ENCODE peak calls at places on chromosomes 2 and 18, in eight cellular contexts. O is left lobe of liver; D is naive B cell; L is sigmoid colon; U is activated CD4-positive, alpha-beta T cell treated with anti-CD3 and anti-CD28 coated beads for 48 hours; I is progenitor cell of endocrine pancreas; Q is NCI-H460; J is T-helper 22 cell. M is an unnamed sample.

GRCh38 chr2:63667132-63667531 is 78.4 kb downstream of the MDH1 start:
- DNase-seq in I (no peak), O (peak), D (no peak), U (no peak), L (no peak), Q (no peak), J (no peak), M (peak)

GRCh38 chr18:5527603-5528002 is 16.2 kb downstream of the EPB41L3 start:
- DNase-seq in U (no peak), D (no peak), O (no peak), Q (peak), L (peak), J (no peak), I (no peak), M (no peak)

GRCh38 chr2:237126519-237126918 is 40.8 kb downstream of the COPS8 start:
- DNase-seq in L (no peak), J (no peak), Q (no peak), U (no peak), O (no peak), I (no peak), D (no peak), M (no peak)

GRCh38 chr18:62989195-62989594 is 273.9 kb downstream of the PHLPP1 start:
- DNase-seq in L (no peak), O (no peak), U (no peak), D (no peak), Q (no peak), I (no peak), J (no peak), M (no peak)

GRCh38 chr18:79524181-79525078 is 128.7 kb downstream of the NFATC1 start:
- DNase-seq in I (no peak), D (peak), J (peak), O (peak), L (peak), Q (no peak), U (peak), M (no peak)

GRCh38 chr2:204611017-204611631 is 65.8 kb downstream of the PARD3B start:
- DNase-seq in D (no peak), Q (no peak), U (no peak), O (no peak), I (no peak), J (no peak), L (no peak), M (no peak)

GRCh38 chr2:134218414-134218813 is 35.5 kb upstream of the MGAT5 start:
- DNase-seq in Q (no peak), U (no peak), L (no peak), J (no peak), D (peak), O (no peak), I (no peak), M (no peak)

GRCh38 chr2:189002079-189002478 is 27.9 kb downstream of the COL3A1 start:
- DNase-seq in O (no peak), L (no peak), J (no peak), U (no peak), I (no peak), D (no peak), Q (peak), M (peak)

GRCh38 chr2:68244456-68244855 is 7.9 kb downstream of the PPP3R1 start:
- DNase-seq in Q (no peak), O (no peak), I (no peak), U (no peak), L (no peak), D (no peak), J (no peak), M (no peak)

GRCh38 chr2:65639156-65639876 is 206.9 kb upstream of the SPRED2 start:
- DNase-seq in U (no peak), O (no peak), Q (no peak), J (no peak), L (peak), I (no peak), D (no peak), M (peak)

GRCh38 chr2:137115081-137115713 is 349.9 kb downstream of the THSD7B start:
- DNase-seq in D (no peak), I (no peak), J (no peak), O (no peak), L (no peak), U (no peak), Q (no peak), M (no peak)

GRCh38 chr2:111194835-111195621 is 74.3 kb downstream of the BCL2L11 start:
- DNase-seq in U (no peak), D (no peak), J (no peak), I (no peak), L (no peak), Q (no peak), O (no peak), M (no peak)

GRCh38 chr2:151945186-151945585 is 117.0 kb upstream of the ARL5A start:
- DNase-seq in J (no peak), L (no peak), U (no peak), I (no peak), D (no peak), O (no peak), Q (no peak), M (no peak)

GRCh38 chr2:224404766-224405165 is 2.9 kb upstream of the FAM124B start:
- DNase-seq in I (no peak), Q (no peak), O (no peak), U (no peak), D (no peak), J (no peak), L (no peak), M (no peak)

GRCh38 chr18:77203071-77203470 is 46.6 kb upstream of the GALR1 start:
- DNase-seq in U (no peak), D (no peak), L (no peak), Q (no peak), J (no peak), O (no peak), I (no peak), M (no peak)

GRCh38 chr2:230879271-230879882 is 14.6 kb downstream of the ITM2C start:
- DNase-seq in I (no peak), L (peak), J (no peak), O (no peak), Q (no peak), U (no peak), D (no peak), M (no peak)

GRCh38 chr2:156704132-156704531 is 268.0 kb downstream of the GPD2 start:
- DNase-seq in O (no peak), L (no peak), I (no peak), Q (no peak), U (no peak), D (no peak), J (no peak), M (no peak)

GRCh38 chr2:156110890-156111289 is 221.6 kb downstream of the NR4A2 start:
- DNase-seq in Q (no peak), L (no peak), D (peak), J (no peak), U (peak), O (no peak), I (peak), M (no peak)

GRCh38 chr2:29844713-29845320 is 76.6 kb downstream of the ALK start:
- DNase-seq in J (no peak), L (no peak), I (no peak), D (no peak), O (no peak), U (no peak), Q (no peak), M (no peak)

GRCh38 chr18:23833714-23834113 is 144.5 kb downstream of the LAMA3 start:
- DNase-seq in J (no peak), D (no peak), L (no peak), U (no peak), I (no peak), Q (no peak), O (no peak), M (no peak)

GRCh38 chr2:100071350-100072043 is 70.9 kb downstream of the AFF3 start:
- DNase-seq in O (no peak), Q (no peak), L (no peak), I (no peak), U (peak), J (no peak), D (no peak), M (no peak)

GRCh38 chr18:77062518-77063003 is 70.0 kb downstream of the MBP start:
- DNase-seq in O (no peak), U (peak), J (peak), I (no peak), D (peak), Q (no peak), L (no peak), M (peak)

M was measured in NCI-H226.